ENCODE peak calls at places on chromosomes 4 and X, in seven cellular contexts. D, X, A, Z, G, H and Y are unnamed samples.

GRCh38 chr4:185211035-185211434 is 1.6 kb downstream of the SNX25 start:
- DNase-seq in G (no peak), D (no peak), Z (no peak), X (peak), A (no peak), H (no peak), Y (no peak)

GRCh38 chr4:7403001-7403400 is 31.7 kb downstream of the PSAPL1 start:
- DNase-seq in A (no peak), D (peak), H (no peak), Z (no peak), G (peak), X (no peak), Y (no peak)

GRCh38 chr4:78644744-78645330 is 93.3 kb downstream of the ANXA3 start:
- DNase-seq in H (peak), G (peak), X (peak), Z (no peak), D (peak), A (peak), Y (peak)

GRCh38 chr4:173343832-173344397 is 9.8 kb upstream of the HMGB2 start:
- DNase-seq in D (no peak), A (no peak), G (no peak), H (no peak), Z (no peak), X (no peak), Y (no peak)

GRCh38 chr4:165248102-165248501 is 40.7 kb downstream of the KLHL2 start:
- DNase-seq in H (no peak), G (no peak), Z (no peak), A (no peak), D (no peak), X (no peak), Y (no peak)

GRCh38 chrX:10929747-10930146 is 181.4 kb upstream of the HCCS start:
- DNase-seq in Z (no peak), H (no peak), D (no peak), X (no peak), G (no peak), A (no peak), Y (no peak)

GRCh38 chrX:70433848-70434351 is 10.7 kb upstream of the DLG3 start:
- DNase-seq in D (no peak), Z (peak), A (peak), X (peak), H (peak), G (peak), Y (peak)

GRCh38 chr4:111991797-111992196 is 153.5 kb upstream of the FAM241A start:
- DNase-seq in X (peak), Z (no peak), D (no peak), H (peak), A (no peak), G (no peak), Y (no peak)

GRCh38 chrX:38929966-38930421 is 128.7 kb downstream of the MID1IP1 start:
- DNase-seq in Z (no peak), X (peak), D (no peak), H (no peak), G (no peak), A (no peak), Y (no peak)

GRCh38 chr4:112938461-112939058 is 110.9 kb upstream of the ANK2 start:
- DNase-seq in X (peak), A (no peak), D (no peak), H (no peak), G (no peak), Z (no peak), Y (no peak)

GRCh38 chr4:143961084-143961483 is 55.7 kb upstream of the GYPE start:
- DNase-seq in G (no peak), A (no peak), Z (no peak), X (no peak), H (no peak), D (no peak), Y (no peak)

GRCh38 chr4:146051724-146052396 is 113.2 kb upstream of the ZNF827 start:
- DNase-seq in A (no peak), G (no peak), X (peak), Z (no peak), H (no peak), D (no peak), Y (no peak)

GRCh38 chr4:153161599-153161971 is 42.7 kb upstream of the TRIM2 start:
- DNase-seq in G (no peak), A (no peak), Z (no peak), H (no peak), X (no peak), D (no peak), Y (no peak)

GRCh38 chr4:139603576-139604387 is 47.8 kb upstream of the SETD7 start:
- DNase-seq in H (peak), Z (peak), G (no peak), D (no peak), A (no peak), X (peak), Y (no peak)

GRCh38 chr4:83876047-83876446 is 340.1 kb downstream of the GPAT3 start:
- DNase-seq in H (no peak), G (no peak), D (no peak), Z (no peak), X (peak), A (no peak), Y (no peak)

GRCh38 chr4:56689231-56689630 is 8.1 kb upstream of the HOPX start:
- DNase-seq in A (no peak), X (no peak), Z (no peak), H (no peak), D (no peak), G (no peak), Y (no peak)

GRCh38 chr4:6032249-6033244 is 14.3 kb upstream of the C4orf50 start:
- DNase-seq in X (no peak), A (no peak), D (no peak), Z (no peak), G (no peak), H (no peak), Y (no peak)

GRCh38 chr4:10279261-10279660 is 162.7 kb upstream of the WDR1 start:
- DNase-seq in Z (no peak), D (no peak), A (no peak), H (no peak), G (no peak), X (no peak), Y (no peak)

GRCh38 chr4:23324291-23324690 is 565.6 kb downstream of the PPARGC1A start:
- DNase-seq in A (no peak), X (no peak), H (no peak), Z (no peak), D (no peak), G (no peak), Y (no peak)

GRCh38 chr4:137934921-137935320 is 307.2 kb downstream of the SLC7A11 start:
- DNase-seq in A (no peak), X (no peak), Z (no peak), G (no peak), D (no peak), H (no peak), Y (no peak)

GRCh38 chr4:107619065-107619464 is 101.0 kb downstream of the PAPSS1 start:
- DNase-seq in Z (no peak), G (no peak), D (no peak), X (peak), H (no peak), A (no peak), Y (no peak)

GRCh38 chrX:19888419-19888879 is 1.0 kb upstream of the SH3KBP1 start:
- DNase-seq in G (no peak), Z (no peak), H (no peak), A (peak), X (peak), D (no peak), Y (no peak)

GRCh38 chr4:188387134-188387791 is 248.0 kb downstream of the TRIML1 start:
- DNase-seq in H (no peak), G (no peak), A (no peak), D (no peak), Z (no peak), X (peak), Y (no peak)

GRCh38 chrX:117327306-117327705 is 789.3 kb downstream of the KLHL13 start:
- DNase-seq in D (no peak), A (no peak), G (no peak), X (no peak), Z (no peak), H (no peak), Y (no peak)

GRCh38 chrX:133007458-133007857 is 49.0 kb upstream of the HS6ST2 start:
- DNase-seq in X (no peak), G (no peak), D (no peak), A (no peak), Z (no peak), H (no peak), Y (no peak)

GRCh38 chr4:107719927-107720722 is at the start of gene PAPSS1:
- DNase-seq in G (peak), D (peak), A (peak), H (peak), Z (peak), X (peak), Y (peak)

GRCh38 chr4:184282895-184283654 is 65.4 kb upstream of the ENPP6 start:
- DNase-seq in G (no peak), A (no peak), Z (no peak), D (no peak), X (no peak), H (no peak), Y (no peak)

GRCh38 chr4:39976945-39977488 is 694 bp downstream of the PDS5A start:
- DNase-seq in X (peak), Z (peak), G (no peak), A (peak), D (peak), H (peak), Y (peak)

GRCh38 chr4:101818362-101818761 is 27.8 kb downstream of the BANK1 start:
- DNase-seq in A (no peak), D (no peak), X (peak), Z (no peak), G (no peak), H (no peak), Y (no peak)

GRCh38 chrX:123153846-123154335 is 30.2 kb upstream of the GRIA3 start:
- DNase-seq in X (no peak), H (no peak), Z (no peak), D (no peak), A (no peak), G (no peak), Y (no peak)

GRCh38 chr4:8104491-8105302 is 53.9 kb downstream of the ABLIM2 start:
- DNase-seq in A (no peak), G (no peak), Z (no peak), H (no peak), D (no peak), X (no peak), Y (no peak)

GRCh38 chr4:113616443-113616842 is 145.1 kb downstream of the CAMK2D start:
- DNase-seq in X (peak), A (no peak), H (no peak), D (no peak), G (no peak), Z (no peak), Y (no peak)

GRCh38 chr4:2296621-2297601 is 35.0 kb upstream of the MXD4 start:
- DNase-seq in G (no peak), Z (no peak), X (no peak), H (no peak), A (peak), D (no peak), Y (no peak)

GRCh38 chr4:184163813-184164212 is 53.9 kb downstream of the ENPP6 start:
- DNase-seq in X (peak), Z (peak), H (peak), A (no peak), G (peak), D (no peak), Y (peak)

GRCh38 chr4:142129931-142130330 is 493.5 kb downstream of the IL15 start:
- DNase-seq in H (no peak), Z (no peak), A (no peak), X (no peak), D (no peak), G (no peak), Y (no peak)

GRCh38 chr4:3410401-3411135 is 31.2 kb upstream of the HGFAC start:
- DNase-seq in H (no peak), Z (no peak), A (no peak), X (no peak), G (no peak), D (no peak), Y (peak)

GRCh38 chr4:36785965-36786364 is 458.6 kb upstream of the NWD2 start:
- DNase-seq in X (no peak), D (no peak), G (no peak), H (no peak), A (no peak), Z (no peak), Y (no peak)

GRCh38 chr4:142984871-142985585 is 138.9 kb upstream of the INPP4B start:
- DNase-seq in H (no peak), G (no peak), D (no peak), Z (no peak), X (peak), A (no peak), Y (no peak)

GRCh38 chrX:40057405-40057804 is 40.4 kb downstream of the BCOR start:
- DNase-seq in A (no peak), D (no peak), Z (no peak), G (no peak), H (no peak), X (no peak), Y (no peak)
- TF ChIP-seq CTCF in A (no peak), D (no peak), Z (no peak), G (no peak), H (no peak), X (peak), Y (no peak)

GRCh38 chr4:133270021-133270570 is 121.0 kb downstream of the PCDH10 start:
- DNase-seq in H (no peak), G (no peak), X (peak), D (no peak), A (no peak), Z (no peak), Y (no peak)

GRCh38 chr4:133263082-133263481 is 114.0 kb downstream of the PCDH10 start:
- DNase-seq in G (no peak), H (no peak), X (no peak), D (no peak), A (no peak), Z (no peak), Y (no peak)

GRCh38 chr4:133268205-133268604 is 119.1 kb downstream of the PCDH10 start:
- DNase-seq in X (no peak), A (no peak), Z (no peak), D (no peak), H (no peak), G (no peak), Y (no peak)
- TF ChIP-seq CTCF in X (no peak), A (no peak), Z (no peak), D (no peak), H (no peak), G (no peak), Y (no peak)

GRCh38 chrX:107773906-107774435 is 1.6 kb downstream of the TSC22D3 start:
- DNase-seq in X (no peak), A (no peak), H (no peak), D (no peak), Z (no peak), G (no peak), Y (no peak)

GRCh38 chrX:107776649-107777535 is 641 bp upstream of the NCBP2L start:
- DNase-seq in Z (peak), D (peak), H (peak), X (peak), A (peak), G (peak), Y (peak)

GRCh38 chrX:107775000-107775733 is 420 bp downstream of the TSC22D3 start:
- DNase-seq in X (no peak), G (no peak), D (no peak), A (no peak), H (no peak), Z (no peak), Y (no peak)

GRCh38 chrX:107777536-107777832 is at the start of gene NCBP2L:
- DNase-seq in H (no peak), Z (no peak), A (no peak), X (no peak), D (no peak), G (no peak), Y (no peak)

DNA sequence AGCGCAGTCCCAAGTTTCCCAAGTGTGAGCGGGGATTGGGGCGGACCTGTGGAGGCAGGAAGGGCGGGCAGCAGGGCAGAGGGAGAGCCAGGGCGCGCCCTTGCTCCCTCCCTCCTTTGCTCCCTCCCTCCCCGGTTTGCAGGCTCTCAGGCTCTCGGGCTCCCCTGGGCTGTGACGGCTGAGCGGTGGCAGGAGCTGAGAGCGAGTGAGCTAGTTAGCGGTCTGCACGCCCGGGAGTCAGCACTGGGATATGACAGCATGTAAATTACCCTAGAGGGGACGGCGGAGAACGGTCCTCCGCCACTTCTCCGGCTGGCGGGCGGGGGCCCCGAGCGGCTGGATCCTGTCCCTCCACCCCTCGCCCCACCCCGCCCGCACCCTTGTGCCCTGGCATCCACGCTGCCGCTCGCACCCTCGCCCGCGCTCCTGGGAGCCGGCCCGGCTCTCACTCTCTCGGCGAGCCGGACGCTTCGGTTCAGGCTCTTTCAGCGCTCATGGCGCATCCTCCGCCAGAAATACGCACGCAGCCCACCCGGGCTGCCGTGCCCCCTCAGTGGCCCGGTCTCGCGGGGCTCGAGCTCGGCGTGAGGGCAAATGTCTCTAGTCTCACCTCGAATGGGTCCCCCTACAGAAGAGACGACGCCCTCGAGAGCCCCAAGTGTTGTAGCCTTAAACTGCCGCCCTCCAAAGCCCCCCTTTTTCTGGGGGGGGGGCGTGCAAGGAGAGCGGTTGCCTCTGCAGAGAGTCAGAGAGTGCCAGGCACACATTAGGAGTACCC is at the start of gene TSC22D3:
- DNase-seq in G (peak), D (peak), Z (peak), A (peak), H (peak), X (peak), Y (peak)
- TF ChIP-seq CTCF in G (peak), D (no peak), Z (no peak), A (no peak), H (no peak), X (no peak), Y (no peak)

GRCh38 chr4:103996059-103996458 is 276.3 kb upstream of the TACR3 start:
- DNase-seq in D (no peak), X (peak), H (no peak), A (no peak), G (no peak), Z (no peak), Y (no peak)
- TF ChIP-seq CTCF in D (no peak), X (no peak), H (no peak), A (no peak), G (no peak), Z (peak), Y (no peak)